ENCODE peak calls at places on chromosome 9, in seven cellular contexts. S is PC-9, M is prostate gland, W is left lung, N is Karpas-422, I is esophagus squamous epithelium, X is uterus. Z is an unnamed sample.

GRCh38 chr9:97473717-97474116 is 27.7 kb upstream of the TMOD1 start:
- DNase-seq in I (no peak), N (no peak), X (no peak), M (no peak), S (no peak), W (no peak), Z (no peak)

GRCh38 chr9:130325921-130326320 is 60.4 kb downstream of the HMCN2 start:
- DNase-seq in M (no peak), X (no peak), W (no peak), I (no peak), S (no peak), N (no peak), Z (no peak)

GRCh38 chr9:121609845-121610637 is 41.4 kb upstream of the DAB2IP start:
- DNase-seq in I (no peak), X (peak; percentile 75), S (peak; percentile 72), M (peak; percentile 48), N (no peak), W (peak; percentile 55), Z (no peak)

GRCh38 chr9:3956081-3956701 is 343.7 kb downstream of the GLIS3 start:
- DNase-seq in W (no peak), S (no peak), N (no peak), M (no peak), X (no peak), I (no peak), Z (no peak)

GRCh38 chr9:114879165-114879564 is 51.2 kb downstream of the TNFSF8 start:
- DNase-seq in W (no peak), M (no peak), X (no peak), N (no peak), I (no peak), S (no peak), Z (no peak)

GRCh38 chr9:21761309-21761901 is 41.0 kb upstream of the MTAP start:
- DNase-seq in N (no peak), I (no peak), W (no peak), S (no peak), X (no peak), M (no peak), Z (no peak)

GRCh38 chr9:37302277-37302676 is 120.2 kb upstream of the GRHPR start:
- DNase-seq in I (no peak), N (peak; percentile 86), M (no peak), S (no peak), W (no peak), X (no peak), Z (no peak)

GRCh38 chr9:92547356-92547755 is 11.6 kb upstream of the ECM2 start:
- DNase-seq in X (no peak), S (no peak), I (no peak), M (no peak), W (no peak), N (no peak), Z (no peak)

GRCh38 chr9:119370816-119371215 is 1.6 kb upstream of the BRINP1 start:
- DNase-seq in S (peak; percentile 11), M (peak; percentile 7), N (peak; percentile 51), W (peak; percentile 37), I (no peak), X (no peak), Z (no peak)

GRCh38 chr9:105318729-105319513 is 74.5 kb downstream of the SLC44A1 start:
- DNase-seq in M (no peak), W (no peak), S (no peak), I (no peak), N (no peak), X (no peak), Z (no peak)

GRCh38 chr9:129852575-129852974 is 17.3 kb downstream of the USP20 start:
- DNase-seq in W (no peak), X (no peak), M (peak; percentile 60), S (peak; percentile 45), I (no peak), N (no peak), Z (no peak)

GRCh38 chr9:21027295-21027694 is 4.1 kb downstream of the HACD4 start:
- DNase-seq in W (no peak), X (no peak), M (no peak), S (no peak), I (no peak), N (no peak), Z (no peak)

GRCh38 chr9:84570482-84571154 is 98.9 kb upstream of the NTRK2 start:
- DNase-seq in I (no peak), M (no peak), S (no peak), X (no peak), N (no peak), W (no peak), Z (no peak)

GRCh38 chr9:74570879-74571512 is 73.9 kb downstream of the RORB start:
- DNase-seq in X (no peak), I (no peak), M (no peak), S (peak; percentile 10), N (peak; percentile 68), W (no peak), Z (no peak)

DNA sequence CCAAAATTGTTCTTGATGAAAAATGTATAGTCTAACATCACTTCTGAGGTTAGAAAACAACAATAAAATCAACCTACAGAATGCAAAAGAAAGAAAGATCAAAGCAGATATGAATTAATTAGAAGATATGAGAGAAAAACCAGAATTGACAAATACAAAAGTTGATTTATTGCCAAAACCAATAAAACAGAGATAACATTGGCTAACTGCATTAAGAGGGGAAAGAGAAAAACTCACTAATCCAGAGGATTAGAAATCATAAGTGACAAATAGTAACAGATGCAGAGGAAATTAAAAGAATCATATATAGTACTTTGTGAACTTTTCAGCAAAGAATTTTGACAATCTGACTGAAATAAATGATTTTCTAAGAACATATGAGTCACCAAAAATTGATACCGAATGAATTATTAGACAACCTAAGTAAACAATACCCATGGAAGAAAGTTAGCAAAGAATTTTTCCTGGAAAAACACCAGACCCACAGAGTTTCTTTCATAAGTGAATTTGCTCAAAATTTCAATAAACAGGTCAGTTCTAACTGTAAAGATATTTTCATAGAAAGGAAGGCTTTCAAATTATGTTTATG is 167.7 kb downstream of the AOPEP start:
- DNase-seq in X (no peak), I (no peak), W (no peak), M (no peak), N (no peak), S (no peak), Z (no peak)
- H3K4me1 ChIP-seq in X (no peaks in the 10 kb centered on the region), I (no peaks in the 10 kb centered on the region), W (no peaks in the 10 kb centered on the region), M (no peaks in the 10 kb centered on the region), N (no peaks in the 10 kb centered on the region), S (peaks cover 28% of the 10 kb centered on the region), Z (peaks cover 13% of the 10 kb centered on the region)

GRCh38 chr9:15491950-15492349 is 18.8 kb downstream of the PSIP1 start:
- DNase-seq in S (no peak), M (no peak), I (no peak), X (no peak), W (no peak), N (no peak), Z (no peak)

GRCh38 chr9:15484802-15485201 is 26.0 kb downstream of the PSIP1 start:
- DNase-seq in M (no peak), W (no peak), N (no peak), S (no peak), X (no peak), I (no peak), Z (no peak)

GRCh38 chr9:15482146-15482545 is 28.6 kb downstream of the PSIP1 start:
- DNase-seq in N (no peak), X (no peak), M (no peak), W (no peak), S (no peak), I (no peak), Z (no peak)

DNA sequence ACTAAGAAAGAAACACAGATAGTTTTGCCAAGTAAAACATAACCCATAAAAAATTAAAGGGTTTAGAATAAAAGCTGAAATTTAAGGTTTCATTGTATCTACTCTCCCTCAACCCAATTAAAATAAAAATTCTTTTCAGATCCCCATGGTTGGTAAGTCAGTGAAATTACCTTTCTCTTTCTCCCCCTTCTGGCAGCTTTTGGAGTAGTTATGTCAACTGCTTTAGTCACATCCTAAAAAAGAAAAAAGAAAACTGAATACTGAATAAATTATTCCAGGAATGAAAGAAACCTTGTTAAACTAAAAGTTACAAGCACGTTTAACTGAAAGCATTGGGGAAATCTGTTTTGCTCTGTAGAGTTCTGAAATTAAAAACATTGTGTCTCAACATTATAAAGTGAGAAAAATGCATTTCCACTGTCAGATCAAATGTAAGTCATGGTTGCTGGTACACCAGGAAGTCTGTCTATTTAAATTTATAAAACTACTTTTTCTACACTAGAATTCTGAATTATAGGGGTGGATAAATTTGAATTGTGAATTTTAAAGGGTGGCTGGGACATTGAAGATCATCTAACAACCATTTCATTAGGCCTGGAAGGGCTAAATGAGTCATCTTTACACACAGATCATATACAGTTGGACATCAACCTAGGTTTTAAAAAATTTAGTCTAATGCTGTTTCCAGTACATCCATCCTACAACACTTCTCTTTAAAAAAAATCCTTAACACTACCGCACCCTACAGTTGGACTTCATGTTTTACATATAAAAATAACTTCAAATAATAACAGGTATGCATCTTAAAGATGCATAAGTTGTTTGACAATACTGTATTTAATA is 24.7 kb downstream of the PSIP1 start:
- DNase-seq in I (no peak), W (no peak), M (no peak), S (no peak), N (peak; percentile 70), X (no peak), Z (no peak)
- H3K4me3 ChIP-seq in I (no peak overlapping the region), W (no peak overlapping the region), M (no peak overlapping the region), S (no peak overlapping the region), N (no peak overlapping the region), X (no peak overlapping the region), Z (no peak overlapping the region)

GRCh38 chr9:133787749-133788015 is 49.5 kb upstream of the SARDH start:
- DNase-seq in I (no peak), S (peak; percentile 15), W (peak; percentile 55), X (no peak), M (no peak), N (peak; percentile 81), Z (no peak)
- H3K4me1 ChIP-seq in I (peaks cover 6% of the 10 kb centered on the region), S (peaks cover 3% of the 10 kb centered on the region), W (no peaks in the 10 kb centered on the region), X (no peaks in the 10 kb centered on the region), M (no peaks in the 10 kb centered on the region), N (peaks cover 22% of the 10 kb centered on the region), Z (peaks cover 20% of the 10 kb centered on the region)

GRCh38 chr9:77587851-77588250 is 60.3 kb downstream of the GNA14 start:
- DNase-seq in I (no peak), W (no peak), S (no peak), X (no peak), M (no peak), N (no peak), Z (no peak)

GRCh38 chr9:77586591-77586990 is 61.5 kb downstream of the GNA14 start:
- DNase-seq in W (no peak), M (no peak), X (no peak), N (no peak), S (no peak), I (no peak), Z (no peak)

GRCh38 chr9:77589046-77589795 is 58.9 kb downstream of the GNA14 start:
- DNase-seq in W (peak; percentile 45), S (peak; percentile 86), N (no peak), M (no peak), I (no peak), X (no peak), Z (no peak)

GRCh38 chr9:77587036-77587435 is 61.1 kb downstream of the GNA14 start:
- DNase-seq in S (no peak), N (no peak), I (no peak), W (no peak), X (no peak), M (no peak), Z (no peak)

DNA sequence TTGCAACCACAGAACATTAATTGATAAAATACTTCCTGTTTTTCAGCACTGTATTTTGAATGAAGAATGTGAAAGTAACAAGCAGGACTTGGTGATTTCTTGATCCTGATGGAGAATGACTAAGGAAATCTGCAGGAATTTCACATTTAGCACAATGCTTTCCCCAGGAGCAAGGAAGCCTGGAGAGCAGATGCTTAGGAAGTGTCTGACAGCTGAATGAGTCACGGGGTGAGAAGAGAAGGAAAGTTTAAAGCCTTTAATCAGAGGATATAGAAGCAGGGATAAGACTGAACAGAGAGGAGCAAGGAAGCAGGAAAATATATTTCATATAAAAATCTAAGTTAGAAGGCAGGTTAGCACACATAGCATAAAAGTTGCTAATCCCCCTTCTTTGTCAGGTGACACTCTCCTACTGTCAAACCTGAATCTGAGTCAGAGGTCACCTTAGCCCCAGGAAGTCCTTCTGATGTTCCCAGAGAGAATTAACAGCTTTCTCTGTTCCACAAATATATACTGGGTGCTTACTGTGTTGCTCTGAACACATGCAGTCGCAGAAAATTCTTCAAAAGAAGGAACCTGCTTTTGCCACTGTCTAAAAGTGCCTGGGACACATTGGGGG is 59.7 kb downstream of the GNA14 start:
- DNase-seq in N (no peak), I (no peak), W (no peak), X (no peak), S (peak; percentile 31), M (no peak), Z (no peak)
- H3K4me3 ChIP-seq in N (no peak overlapping the region), I (no peak overlapping the region), W (no peak overlapping the region), X (no peak overlapping the region), S (peak overlapping the region; percentile 45), M (no peak overlapping the region), Z (no peak overlapping the region)